ENCODE peak calls at places on chromosomes 2 and 18, in six cellular contexts. One of them, this sample, is unnamed.

GRCh38 chr2:124774781-124775180 is 749.7 kb downstream of the CNTNAP5 start:
- DNase-seq in chondrocyte: no peak
- DNase-seq in body of pancreas: no peak
- DNase-seq in endodermal cell: no peak
- DNase-seq in GM23338: no peak
- DNase-seq in kidney: no peak
- DNase-seq in this sample: no peak

GRCh38 chr2:201344663-201345366 is 12.3 kb downstream of the FLACC1 start:
- DNase-seq in chondrocyte: no peak
- DNase-seq in body of pancreas: no peak
- DNase-seq in endodermal cell: peak
- DNase-seq in GM23338: peak
- DNase-seq in kidney: no peak
- DNase-seq in this sample: no peak

GRCh38 chr2:54680397-54681032 is 42.9 kb upstream of the EML6 start:
- DNase-seq in chondrocyte: no peak
- DNase-seq in body of pancreas: no peak
- DNase-seq in endodermal cell: no peak
- DNase-seq in GM23338: no peak
- DNase-seq in kidney: no peak
- DNase-seq in this sample: no peak

GRCh38 chr18:8045160-8045885 is 478.2 kb downstream of the PTPRM start:
- DNase-seq in chondrocyte: no peak
- DNase-seq in body of pancreas: no peak
- DNase-seq in endodermal cell: no peak
- DNase-seq in GM23338: no peak
- DNase-seq in kidney: no peak
- DNase-seq in this sample: no peak

GRCh38 chr2:110105608-110106467 is 9.8 kb downstream of the MALL start:
- DNase-seq in chondrocyte: no peak
- DNase-seq in body of pancreas: peak
- DNase-seq in endodermal cell: peak
- DNase-seq in GM23338: no peak
- DNase-seq in kidney: no peak
- DNase-seq in this sample: no peak

GRCh38 chr2:235605999-235606715 is 112.3 kb downstream of the AGAP1 start:
- DNase-seq in chondrocyte: no peak
- DNase-seq in body of pancreas: peak
- DNase-seq in endodermal cell: peak
- DNase-seq in GM23338: peak
- DNase-seq in kidney: no peak
- DNase-seq in this sample: no peak

GRCh38 chr18:7683753-7684152 is 116.6 kb downstream of the PTPRM start:
- DNase-seq in chondrocyte: no peak
- DNase-seq in body of pancreas: no peak
- DNase-seq in endodermal cell: peak
- DNase-seq in GM23338: peak
- DNase-seq in kidney: no peak
- DNase-seq in this sample: no peak

GRCh38 chr2:188725981-188726380 is 248.2 kb upstream of the COL3A1 start:
- DNase-seq in chondrocyte: no peak
- DNase-seq in body of pancreas: no peak
- DNase-seq in endodermal cell: no peak
- DNase-seq in GM23338: peak
- DNase-seq in kidney: no peak
- DNase-seq in this sample: no peak

GRCh38 chr2:163990554-163990953 is 254.7 kb upstream of the FIGN start:
- DNase-seq in chondrocyte: no peak
- DNase-seq in body of pancreas: no peak
- DNase-seq in endodermal cell: no peak
- DNase-seq in GM23338: no peak
- DNase-seq in kidney: no peak
- DNase-seq in this sample: no peak

GRCh38 chr18:68234115-68234514 is 480.8 kb downstream of the TMX3 start:
- DNase-seq in chondrocyte: no peak
- DNase-seq in body of pancreas: no peak
- DNase-seq in endodermal cell: no peak
- DNase-seq in GM23338: no peak
- DNase-seq in kidney: no peak
- DNase-seq in this sample: no peak

GRCh38 chr18:8293184-8293583 is 316.1 kb upstream of the RAB12 start:
- DNase-seq in chondrocyte: no peak
- DNase-seq in body of pancreas: no peak
- DNase-seq in endodermal cell: no peak
- DNase-seq in GM23338: no peak
- DNase-seq in kidney: no peak
- DNase-seq in this sample: no peak

GRCh38 chr2:152598975-152599724 is 118.1 kb downstream of the PRPF40A start:
- DNase-seq in chondrocyte: no peak
- DNase-seq in body of pancreas: no peak
- DNase-seq in endodermal cell: no peak
- DNase-seq in GM23338: no peak
- DNase-seq in kidney: no peak
- DNase-seq in this sample: no peak

GRCh38 chr18:26185267-26185666 is 41.0 kb upstream of the TAF4B start:
- DNase-seq in chondrocyte: no peak
- DNase-seq in body of pancreas: no peak
- DNase-seq in endodermal cell: no peak
- DNase-seq in GM23338: peak
- DNase-seq in kidney: no peak
- DNase-seq in this sample: no peak

GRCh38 chr18:12744103-12744502 is 41.3 kb downstream of the PSMG2 start:
- DNase-seq in chondrocyte: no peak
- DNase-seq in body of pancreas: no peak
- DNase-seq in endodermal cell: no peak
- DNase-seq in GM23338: peak
- DNase-seq in kidney: no peak
- DNase-seq in this sample: no peak

GRCh38 chr2:174012347-174013309 is 47.5 kb upstream of the SP3 start:
- DNase-seq in chondrocyte: peak
- DNase-seq in body of pancreas: peak
- DNase-seq in endodermal cell: peak
- DNase-seq in GM23338: peak
- DNase-seq in kidney: peak
- DNase-seq in this sample: peak

GRCh38 chr2:235996419-235996818 is 171.8 kb downstream of the GBX2 start:
- DNase-seq in chondrocyte: no peak
- DNase-seq in body of pancreas: no peak
- DNase-seq in endodermal cell: no peak
- DNase-seq in GM23338: no peak
- DNase-seq in kidney: no peak
- DNase-seq in this sample: no peak

GRCh38 chr18:48887294-48887904 is 63.4 kb downstream of the SMAD7 start:
- DNase-seq in chondrocyte: peak
- DNase-seq in body of pancreas: no peak
- DNase-seq in endodermal cell: no peak
- DNase-seq in GM23338: no peak
- DNase-seq in kidney: peak
- DNase-seq in this sample: peak

GRCh38 chr18:36312806-36313395 is 15.4 kb downstream of the FHOD3 start:
- DNase-seq in chondrocyte: no peak
- DNase-seq in body of pancreas: no peak
- DNase-seq in endodermal cell: peak
- DNase-seq in GM23338: no peak
- DNase-seq in kidney: no peak
- DNase-seq in this sample: no peak

GRCh38 chr18:8724452-8724851 is 19.1 kb downstream of the MTCL1 start:
- DNase-seq in chondrocyte: no peak
- DNase-seq in body of pancreas: no peak
- DNase-seq in endodermal cell: peak
- DNase-seq in GM23338: peak
- DNase-seq in kidney: no peak
- DNase-seq in this sample: no peak

GRCh38 chr2:157751462-157752058 is 122.9 kb upstream of the ACVR1C start:
- DNase-seq in chondrocyte: peak
- DNase-seq in body of pancreas: peak
- DNase-seq in endodermal cell: peak
- DNase-seq in GM23338: peak
- DNase-seq in kidney: peak
- DNase-seq in this sample: no peak

GRCh38 chr2:10879624-10880585 is 31.8 kb upstream of the KCNF1 start:
- DNase-seq in chondrocyte: no peak
- DNase-seq in body of pancreas: no peak
- DNase-seq in endodermal cell: peak
- DNase-seq in GM23338: peak
- DNase-seq in kidney: no peak
- DNase-seq in this sample: no peak
- TF ChIP-seq CTCF in chondrocyte: peak
- TF ChIP-seq CTCF in body of pancreas: no peak
- TF ChIP-seq CTCF in endodermal cell: peak
- TF ChIP-seq CTCF in GM23338: peak
- TF ChIP-seq CTCF in kidney: no peak
- TF ChIP-seq CTCF in this sample: no peak

GRCh38 chr2:20224191-20224715 is 677 bp downstream of the SDC1 start:
- DNase-seq in chondrocyte: no peak
- DNase-seq in body of pancreas: no peak
- DNase-seq in endodermal cell: no peak
- DNase-seq in GM23338: no peak
- DNase-seq in kidney: peak
- DNase-seq in this sample: no peak

GRCh38 chr2:20221939-20222768 is 2.8 kb downstream of the SDC1 start:
- DNase-seq in chondrocyte: peak
- DNase-seq in body of pancreas: no peak
- DNase-seq in endodermal cell: peak
- DNase-seq in GM23338: no peak
- DNase-seq in kidney: peak
- DNase-seq in this sample: no peak

GRCh38 chr2:20224716-20225293 is at the start of gene SDC1:
- DNase-seq in chondrocyte: peak
- DNase-seq in body of pancreas: peak
- DNase-seq in endodermal cell: peak
- DNase-seq in GM23338: peak
- DNase-seq in kidney: peak
- DNase-seq in this sample: no peak

GRCh38 chr2:20222769-20223344 is 2.1 kb downstream of the SDC1 start:
- DNase-seq in chondrocyte: peak
- DNase-seq in body of pancreas: no peak
- DNase-seq in endodermal cell: no peak
- DNase-seq in GM23338: no peak
- DNase-seq in kidney: peak
- DNase-seq in this sample: no peak

DNA sequence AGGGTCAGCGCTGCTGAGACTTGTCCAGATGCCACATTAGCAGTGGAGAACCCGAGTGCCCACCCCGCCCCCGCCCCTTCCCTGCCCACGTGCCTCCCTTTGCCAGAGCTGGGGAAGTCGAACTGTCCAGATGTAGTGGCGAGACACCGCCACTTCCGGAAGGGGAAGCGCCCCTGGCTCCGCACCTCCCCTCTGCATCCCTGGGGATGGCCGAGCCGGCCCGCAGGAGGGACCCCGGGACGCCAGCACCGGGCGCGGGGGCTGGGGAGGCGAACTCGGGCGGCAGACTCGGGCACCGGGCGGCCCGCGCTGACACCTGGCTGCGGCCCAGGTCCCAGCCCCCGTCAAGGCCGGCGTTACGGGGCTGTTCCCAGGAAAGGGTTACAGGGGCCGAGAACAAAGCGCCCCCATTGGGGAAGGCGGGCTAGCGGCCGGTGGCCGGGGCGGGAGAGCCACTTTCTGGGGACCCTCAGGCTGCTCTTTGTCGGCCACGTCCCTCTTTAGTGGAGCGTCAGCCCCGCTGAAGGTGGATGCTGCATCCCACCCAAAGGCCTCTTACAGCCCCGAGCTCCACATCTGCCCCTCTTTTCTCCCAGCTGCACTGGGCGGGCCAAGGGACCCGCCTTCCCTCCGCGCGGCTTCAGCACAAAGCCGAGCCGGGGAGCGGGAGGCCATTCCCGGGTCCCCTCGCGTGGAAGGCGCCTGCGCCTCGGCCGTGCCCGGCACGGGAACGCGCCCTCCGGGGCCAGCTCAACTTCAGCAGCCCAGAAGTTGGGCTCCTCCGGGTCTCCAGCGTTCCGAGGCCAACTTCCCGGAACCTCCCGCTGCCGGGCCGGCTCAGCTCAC is 1.4 kb downstream of the SDC1 start:
- DNase-seq in chondrocyte: peak
- DNase-seq in body of pancreas: peak
- DNase-seq in endodermal cell: peak
- DNase-seq in GM23338: peak
- DNase-seq in kidney: peak
- DNase-seq in this sample: peak
- TF ChIP-seq CTCF in chondrocyte: no peak
- TF ChIP-seq CTCF in body of pancreas: no peak
- TF ChIP-seq CTCF in endodermal cell: peak
- TF ChIP-seq CTCF in GM23338: no peak
- TF ChIP-seq CTCF in kidney: no peak
- TF ChIP-seq CTCF in this sample: no peak

GRCh38 chr2:134917219-134917957 is 1.2 kb upstream of the CCNT2 start:
- DNase-seq in chondrocyte: no peak
- DNase-seq in body of pancreas: peak
- DNase-seq in endodermal cell: peak
- DNase-seq in GM23338: peak
- DNase-seq in kidney: peak
- DNase-seq in this sample: peak

GRCh38 chr2:134919360-134920210 is 963 bp downstream of the CCNT2 start:
- DNase-seq in chondrocyte: no peak
- DNase-seq in body of pancreas: peak
- DNase-seq in endodermal cell: no peak
- DNase-seq in GM23338: no peak
- DNase-seq in kidney: no peak
- DNase-seq in this sample: no peak

GRCh38 chr2:134918518-134919359 is at the start of gene CCNT2:
- DNase-seq in chondrocyte: peak
- DNase-seq in body of pancreas: peak
- DNase-seq in endodermal cell: peak
- DNase-seq in GM23338: peak
- DNase-seq in kidney: peak
- DNase-seq in this sample: peak

GRCh38 chr2:134912406-134912805 is 6.2 kb upstream of the CCNT2 start:
- DNase-seq in chondrocyte: no peak
- DNase-seq in body of pancreas: no peak
- DNase-seq in endodermal cell: no peak
- DNase-seq in GM23338: no peak
- DNase-seq in kidney: no peak
- DNase-seq in this sample: no peak

DNA sequence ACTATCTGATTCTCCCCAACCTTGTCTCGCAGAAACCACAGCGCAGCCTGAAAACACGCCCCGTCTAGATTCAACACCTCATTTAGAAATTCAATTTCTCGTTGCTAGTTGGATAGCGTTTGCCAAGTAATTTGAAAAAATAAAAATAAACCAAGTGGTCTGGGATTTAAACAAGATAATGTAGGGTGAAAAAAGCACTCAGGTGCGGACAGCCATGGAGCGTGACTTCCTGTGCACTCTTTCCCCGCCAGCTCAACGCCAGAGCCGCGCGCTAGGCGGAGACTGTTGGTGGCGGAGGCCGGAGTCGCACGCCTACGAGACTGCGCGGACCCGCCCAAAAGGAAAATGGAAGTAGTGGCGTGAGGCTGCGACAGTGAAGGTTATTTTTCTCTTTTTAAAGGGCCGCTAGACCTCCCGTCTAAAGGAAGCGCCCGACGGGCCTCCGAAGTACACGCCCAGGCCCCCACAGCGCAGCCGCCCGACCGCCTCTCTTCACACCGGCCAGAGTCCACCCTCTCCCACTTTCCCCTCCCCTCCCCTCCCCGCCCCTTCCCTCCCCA is 584 bp upstream of the CCNT2 start:
- DNase-seq in chondrocyte: no peak
- DNase-seq in body of pancreas: no peak
- DNase-seq in endodermal cell: no peak
- DNase-seq in GM23338: no peak
- DNase-seq in kidney: no peak
- DNase-seq in this sample: peak
- TF ChIP-seq CTCF in chondrocyte: peak
- TF ChIP-seq CTCF in body of pancreas: peak
- TF ChIP-seq CTCF in endodermal cell: peak
- TF ChIP-seq CTCF in GM23338: no peak
- TF ChIP-seq CTCF in kidney: peak
- TF ChIP-seq CTCF in this sample: no peak

GRCh38 chr2:134657650-134658250 is 61.0 kb downstream of the TMEM163 start:
- DNase-seq in chondrocyte: no peak
- DNase-seq in body of pancreas: no peak
- DNase-seq in endodermal cell: peak
- DNase-seq in GM23338: peak
- DNase-seq in kidney: no peak
- DNase-seq in this sample: no peak
- TF ChIP-seq CTCF in chondrocyte: peak
- TF ChIP-seq CTCF in body of pancreas: peak
- TF ChIP-seq CTCF in endodermal cell: peak
- TF ChIP-seq CTCF in GM23338: peak
- TF ChIP-seq CTCF in kidney: no peak
- TF ChIP-seq CTCF in this sample: no peak